ENCODE peak calls at places on chromosomes 7 and 10, in nine cellular contexts. One of them, this sample, is unnamed.

GRCh38 chr10:123154943-123155505 is 822 bp downstream of the BUB3 start:
- DNase-seq in activated T-cell treated with anti-CD3 and anti-CD28 coated beads for 4 hours: no peak
- DNase-seq in hippocampal formation: no peak
- DNase-seq in activated T-helper 1 cell treated with Interleukin-2 at 50 U/mL for 16 hours: no peak
- DNase-seq in Calu3: peak
- DNase-seq in cardiac muscle cell: peak
- DNase-seq in sciatic nerve: no peak
- DNase-seq in left cardiac atrium: peak
- DNase-seq in progenitor cell of endocrine pancreas: no peak
- DNase-seq in this sample: no peak

GRCh38 chr7:138980575-138981285 is 459 bp downstream of the KIAA1549 start:
- DNase-seq in activated T-cell treated with anti-CD3 and anti-CD28 coated beads for 4 hours: no peak
- DNase-seq in hippocampal formation: no peak
- DNase-seq in activated T-helper 1 cell treated with Interleukin-2 at 50 U/mL for 16 hours: no peak
- DNase-seq in Calu3: no peak
- DNase-seq in cardiac muscle cell: no peak
- DNase-seq in sciatic nerve: peak
- DNase-seq in left cardiac atrium: no peak
- DNase-seq in progenitor cell of endocrine pancreas: peak
- DNase-seq in this sample: no peak

GRCh38 chr7:67753891-67754290 is 757.3 kb downstream of the TYW1 start:
- DNase-seq in activated T-cell treated with anti-CD3 and anti-CD28 coated beads for 4 hours: no peak
- DNase-seq in hippocampal formation: no peak
- DNase-seq in activated T-helper 1 cell treated with Interleukin-2 at 50 U/mL for 16 hours: no peak
- DNase-seq in Calu3: peak
- DNase-seq in cardiac muscle cell: peak
- DNase-seq in sciatic nerve: no peak
- DNase-seq in left cardiac atrium: no peak
- DNase-seq in progenitor cell of endocrine pancreas: no peak
- DNase-seq in this sample: no peak

GRCh38 chr10:63976538-63976937 is 455.3 kb downstream of the REEP3 start:
- DNase-seq in activated T-cell treated with anti-CD3 and anti-CD28 coated beads for 4 hours: no peak
- DNase-seq in hippocampal formation: no peak
- DNase-seq in activated T-helper 1 cell treated with Interleukin-2 at 50 U/mL for 16 hours: no peak
- DNase-seq in Calu3: peak
- DNase-seq in cardiac muscle cell: peak
- DNase-seq in sciatic nerve: no peak
- DNase-seq in left cardiac atrium: peak
- DNase-seq in progenitor cell of endocrine pancreas: peak
- DNase-seq in this sample: peak

GRCh38 chr7:34036069-34036920 is 131.0 kb downstream of the BMPER start:
- DNase-seq in activated T-cell treated with anti-CD3 and anti-CD28 coated beads for 4 hours: no peak
- DNase-seq in hippocampal formation: no peak
- DNase-seq in activated T-helper 1 cell treated with Interleukin-2 at 50 U/mL for 16 hours: no peak
- DNase-seq in Calu3: peak
- DNase-seq in cardiac muscle cell: peak
- DNase-seq in sciatic nerve: peak
- DNase-seq in left cardiac atrium: peak
- DNase-seq in progenitor cell of endocrine pancreas: peak
- DNase-seq in this sample: no peak

GRCh38 chr7:151120896-151121295 is 34.6 kb downstream of the AGAP3 start:
- DNase-seq in activated T-cell treated with anti-CD3 and anti-CD28 coated beads for 4 hours: no peak
- DNase-seq in hippocampal formation: no peak
- DNase-seq in activated T-helper 1 cell treated with Interleukin-2 at 50 U/mL for 16 hours: no peak
- DNase-seq in Calu3: no peak
- DNase-seq in cardiac muscle cell: no peak
- DNase-seq in sciatic nerve: no peak
- DNase-seq in left cardiac atrium: no peak
- DNase-seq in progenitor cell of endocrine pancreas: no peak
- DNase-seq in this sample: no peak

GRCh38 chr7:20459411-20459810 is 128.7 kb downstream of the ITGB8 start:
- DNase-seq in activated T-cell treated with anti-CD3 and anti-CD28 coated beads for 4 hours: no peak
- DNase-seq in hippocampal formation: no peak
- DNase-seq in activated T-helper 1 cell treated with Interleukin-2 at 50 U/mL for 16 hours: no peak
- DNase-seq in Calu3: no peak
- DNase-seq in cardiac muscle cell: no peak
- DNase-seq in sciatic nerve: no peak
- DNase-seq in left cardiac atrium: no peak
- DNase-seq in progenitor cell of endocrine pancreas: no peak
- DNase-seq in this sample: no peak

GRCh38 chr7:47484923-47485639 is 96.8 kb downstream of the TNS3 start:
- DNase-seq in activated T-cell treated with anti-CD3 and anti-CD28 coated beads for 4 hours: no peak
- DNase-seq in hippocampal formation: no peak
- DNase-seq in activated T-helper 1 cell treated with Interleukin-2 at 50 U/mL for 16 hours: no peak
- DNase-seq in Calu3: no peak
- DNase-seq in cardiac muscle cell: no peak
- DNase-seq in sciatic nerve: peak
- DNase-seq in left cardiac atrium: peak
- DNase-seq in progenitor cell of endocrine pancreas: no peak
- DNase-seq in this sample: no peak

GRCh38 chr10:91296471-91296870 is 76.0 kb downstream of the PCGF5 start:
- DNase-seq in activated T-cell treated with anti-CD3 and anti-CD28 coated beads for 4 hours: no peak
- DNase-seq in hippocampal formation: no peak
- DNase-seq in activated T-helper 1 cell treated with Interleukin-2 at 50 U/mL for 16 hours: no peak
- DNase-seq in Calu3: no peak
- DNase-seq in cardiac muscle cell: peak
- DNase-seq in sciatic nerve: no peak
- DNase-seq in left cardiac atrium: no peak
- DNase-seq in progenitor cell of endocrine pancreas: no peak
- DNase-seq in this sample: no peak

GRCh38 chr7:57423768-57424167 is 26.2 kb upstream of the ZNF716 start:
- DNase-seq in activated T-cell treated with anti-CD3 and anti-CD28 coated beads for 4 hours: no peak
- DNase-seq in hippocampal formation: no peak
- DNase-seq in activated T-helper 1 cell treated with Interleukin-2 at 50 U/mL for 16 hours: no peak
- DNase-seq in Calu3: no peak
- DNase-seq in cardiac muscle cell: no peak
- DNase-seq in sciatic nerve: no peak
- DNase-seq in left cardiac atrium: no peak
- DNase-seq in progenitor cell of endocrine pancreas: no peak
- DNase-seq in this sample: no peak

GRCh38 chr10:33190406-33190805 is 144.1 kb downstream of the NRP1 start:
- DNase-seq in activated T-cell treated with anti-CD3 and anti-CD28 coated beads for 4 hours: no peak
- DNase-seq in hippocampal formation: no peak
- DNase-seq in activated T-helper 1 cell treated with Interleukin-2 at 50 U/mL for 16 hours: no peak
- DNase-seq in Calu3: no peak
- DNase-seq in cardiac muscle cell: no peak
- DNase-seq in sciatic nerve: no peak
- DNase-seq in left cardiac atrium: no peak
- DNase-seq in progenitor cell of endocrine pancreas: no peak
- DNase-seq in this sample: no peak